ENCODE peak calls at places on chromosomes 7 and 10, in four cellular contexts. One of them, this sample, is unnamed.

GRCh38 chr7:52786174-52786573 is 249.3 kb upstream of the POM121L12 start:
- DNase-seq in A549: no peak
- DNase-seq in transverse colon: no peak
- DNase-seq in upper lobe of left lung: no peak
- DNase-seq in this sample: no peak

GRCh38 chr7:38306914-38307313 is 33.5 kb upstream of the TARP start:
- DNase-seq in A549: no peak
- DNase-seq in transverse colon: no peak
- DNase-seq in upper lobe of left lung: no peak
- DNase-seq in this sample: no peak

GRCh38 chr10:6161913-6162312 is 40.8 kb upstream of the PFKFB3 start:
- DNase-seq in A549: no peak
- DNase-seq in transverse colon: no peak
- DNase-seq in upper lobe of left lung: no peak
- DNase-seq in this sample: no peak

GRCh38 chr10:110556993-110557601 is 10.4 kb upstream of the SMC3 start:
- DNase-seq in A549: peak
- DNase-seq in transverse colon: peak
- DNase-seq in upper lobe of left lung: no peak
- DNase-seq in this sample: no peak

GRCh38 chr10:52443419-52444388 is 129.6 kb downstream of the DKK1 start:
- DNase-seq in A549: peak
- DNase-seq in transverse colon: no peak
- DNase-seq in upper lobe of left lung: no peak
- DNase-seq in this sample: no peak

GRCh38 chr7:87234949-87235348 is 15.4 kb upstream of the TMEM243 start:
- DNase-seq in A549: no peak
- DNase-seq in transverse colon: no peak
- DNase-seq in upper lobe of left lung: no peak
- DNase-seq in this sample: no peak

GRCh38 chr7:156895024-156895780 is 2.2 kb upstream of the LMBR1 start:
- DNase-seq in A549: no peak
- DNase-seq in transverse colon: no peak
- DNase-seq in upper lobe of left lung: no peak
- DNase-seq in this sample: no peak

GRCh38 chr7:105269397-105269796 is 119.3 kb downstream of the SRPK2 start:
- DNase-seq in A549: no peak
- DNase-seq in transverse colon: no peak
- DNase-seq in upper lobe of left lung: no peak
- DNase-seq in this sample: no peak

GRCh38 chr7:5177060-5177459 is 13.0 kb upstream of the WIPI2 start:
- DNase-seq in A549: peak
- DNase-seq in transverse colon: peak
- DNase-seq in upper lobe of left lung: no peak
- DNase-seq in this sample: peak

GRCh38 chr7:37117261-37117660 is 331.4 kb downstream of the ELMO1 start:
- DNase-seq in A549: no peak
- DNase-seq in transverse colon: no peak
- DNase-seq in upper lobe of left lung: no peak
- DNase-seq in this sample: no peak

GRCh38 chr7:27031289-27032172 is 64.3 kb downstream of the HOXA1 start:
- DNase-seq in A549: no peak
- DNase-seq in transverse colon: no peak
- DNase-seq in upper lobe of left lung: no peak
- DNase-seq in this sample: no peak

GRCh38 chr10:36504752-36505151 is 620.6 kb upstream of the ANKRD30A start:
- DNase-seq in A549: no peak
- DNase-seq in transverse colon: no peak
- DNase-seq in upper lobe of left lung: no peak
- DNase-seq in this sample: no peak

GRCh38 chr7:148747274-148747673 is 48.6 kb downstream of the CUL1 start:
- DNase-seq in A549: peak
- DNase-seq in transverse colon: no peak
- DNase-seq in upper lobe of left lung: no peak
- DNase-seq in this sample: no peak

GRCh38 chr10:22230331-22230833 is 12.6 kb upstream of the EBLN1 start:
- DNase-seq in A549: peak
- DNase-seq in transverse colon: no peak
- DNase-seq in upper lobe of left lung: no peak
- DNase-seq in this sample: no peak

GRCh38 chr10:122346326-122346950 is 28.1 kb upstream of the PLEKHA1 start:
- DNase-seq in A549: no peak
- DNase-seq in transverse colon: no peak
- DNase-seq in upper lobe of left lung: no peak
- DNase-seq in this sample: no peak

GRCh38 chr10:31603245-31604087 is 284.4 kb downstream of the ZEB1 start:
- DNase-seq in A549: peak
- DNase-seq in transverse colon: peak
- DNase-seq in upper lobe of left lung: peak
- DNase-seq in this sample: peak

GRCh38 chr10:71771821-71772617 is 1.3 kb downstream of the VSIR start:
- DNase-seq in A549: peak
- DNase-seq in transverse colon: peak
- DNase-seq in upper lobe of left lung: no peak
- DNase-seq in this sample: peak

GRCh38 chr7:40760997-40761396 is 626.2 kb downstream of the SUGCT start:
- DNase-seq in A549: no peak
- DNase-seq in transverse colon: no peak
- DNase-seq in upper lobe of left lung: no peak
- DNase-seq in this sample: no peak

GRCh38 chr7:78714302-78714857 is 739.1 kb downstream of the MAGI2 start:
- DNase-seq in A549: no peak
- DNase-seq in transverse colon: no peak
- DNase-seq in upper lobe of left lung: no peak
- DNase-seq in this sample: no peak

GRCh38 chr10:71390435-71390820 is 6.3 kb upstream of the CDH23 start:
- DNase-seq in A549: no peak
- DNase-seq in transverse colon: no peak
- DNase-seq in upper lobe of left lung: no peak
- DNase-seq in this sample: no peak

GRCh38 chr10:8181496-8182174 is 127.1 kb downstream of the GATA3 start:
- DNase-seq in A549: no peak
- DNase-seq in transverse colon: no peak
- DNase-seq in upper lobe of left lung: no peak
- DNase-seq in this sample: no peak

GRCh38 chr10:130782467-130782866 is 529.1 kb downstream of the TCERG1L start:
- DNase-seq in A549: peak
- DNase-seq in transverse colon: no peak
- DNase-seq in upper lobe of left lung: no peak
- DNase-seq in this sample: no peak

GRCh38 chr10:60148266-60148840 is 241.3 kb downstream of the ANK3 start:
- DNase-seq in A549: peak
- DNase-seq in transverse colon: peak
- DNase-seq in upper lobe of left lung: no peak
- DNase-seq in this sample: no peak

GRCh38 chr7:41161188-41161587 is 541.7 kb downstream of the INHBA start:
- DNase-seq in A549: no peak
- DNase-seq in transverse colon: no peak
- DNase-seq in upper lobe of left lung: no peak
- DNase-seq in this sample: no peak

GRCh38 chr10:113384181-113384580 is 168.7 kb upstream of the HABP2 start:
- DNase-seq in A549: no peak
- DNase-seq in transverse colon: no peak
- DNase-seq in upper lobe of left lung: no peak
- DNase-seq in this sample: no peak

GRCh38 chr7:78090616-78091015 is 292.0 kb downstream of the PHTF2 start:
- DNase-seq in A549: peak
- DNase-seq in transverse colon: no peak
- DNase-seq in upper lobe of left lung: no peak
- DNase-seq in this sample: no peak

GRCh38 chr7:46747222-46747621 is 826.1 kb upstream of the IGFBP3 start:
- DNase-seq in A549: no peak
- DNase-seq in transverse colon: no peak
- DNase-seq in upper lobe of left lung: no peak
- DNase-seq in this sample: no peak

GRCh38 chr7:40659231-40659630 is 524.4 kb downstream of the SUGCT start:
- DNase-seq in A549: no peak
- DNase-seq in transverse colon: no peak
- DNase-seq in upper lobe of left lung: no peak
- DNase-seq in this sample: no peak

GRCh38 chr10:61283489-61284221 is 169.5 kb downstream of the TMEM26 start:
- DNase-seq in A549: no peak
- DNase-seq in transverse colon: no peak
- DNase-seq in upper lobe of left lung: no peak
- DNase-seq in this sample: no peak

GRCh38 chr10:11647676-11648075 is 36.2 kb upstream of the USP6NL start:
- DNase-seq in A549: no peak
- DNase-seq in transverse colon: no peak
- DNase-seq in upper lobe of left lung: no peak
- DNase-seq in this sample: no peak

GRCh38 chr7:85114342-85114741 is 72.5 kb downstream of the SEMA3D start:
- DNase-seq in A549: no peak
- DNase-seq in transverse colon: no peak
- DNase-seq in upper lobe of left lung: no peak
- DNase-seq in this sample: no peak

GRCh38 chr10:51886438-51887068 is 187.2 kb upstream of the CSTF2T start:
- DNase-seq in A549: no peak
- DNase-seq in transverse colon: no peak
- DNase-seq in upper lobe of left lung: no peak
- DNase-seq in this sample: no peak

GRCh38 chr7:117164578-117164977 is 158.3 kb downstream of the WNT2 start:
- DNase-seq in A549: no peak
- DNase-seq in transverse colon: no peak
- DNase-seq in upper lobe of left lung: no peak
- DNase-seq in this sample: no peak

GRCh38 chr7:23022258-23022745 is 8.4 kb upstream of the HYCC1 start:
- DNase-seq in A549: no peak
- DNase-seq in transverse colon: no peak
- DNase-seq in upper lobe of left lung: no peak
- DNase-seq in this sample: no peak

GRCh38 chr10:85047979-85048378 is 719.6 kb downstream of the CCSER2 start:
- DNase-seq in A549: no peak
- DNase-seq in transverse colon: no peak
- DNase-seq in upper lobe of left lung: no peak
- DNase-seq in this sample: no peak

GRCh38 chr7:744854-745430 is 17.9 kb upstream of the PRKAR1B start:
- DNase-seq in A549: no peak
- DNase-seq in transverse colon: no peak
- DNase-seq in upper lobe of left lung: no peak
- DNase-seq in this sample: no peak

GRCh38 chr10:52332815-52333214 is 18.7 kb downstream of the DKK1 start:
- DNase-seq in A549: peak
- DNase-seq in transverse colon: no peak
- DNase-seq in upper lobe of left lung: no peak
- DNase-seq in this sample: no peak

GRCh38 chr7:123622660-123623386 is 21.2 kb downstream of the ASB15 start:
- DNase-seq in A549: no peak
- DNase-seq in transverse colon: peak
- DNase-seq in upper lobe of left lung: no peak
- DNase-seq in this sample: no peak

GRCh38 chr7:151272410-151272809 is 23.9 kb upstream of the SMARCD3 start:
- DNase-seq in A549: no peak
- DNase-seq in transverse colon: no peak
- DNase-seq in upper lobe of left lung: no peak
- DNase-seq in this sample: no peak
- H3K27ac ChIP-seq in A549: no peak
- H3K27ac ChIP-seq in transverse colon: peak
- H3K27ac ChIP-seq in upper lobe of left lung: peak
- H3K27ac ChIP-seq in this sample: peak

GRCh38 chr7:135335628-135336139 is 102.0 kb downstream of the STRA8 start:
- DNase-seq in A549: peak
- DNase-seq in transverse colon: peak
- DNase-seq in upper lobe of left lung: no peak
- DNase-seq in this sample: no peak
- TF ChIP-seq CTCF in A549: peak
- TF ChIP-seq CTCF in transverse colon: peak
- TF ChIP-seq CTCF in upper lobe of left lung: peak
- TF ChIP-seq CTCF in this sample: peak

GRCh38 chr10:43384252-43385221 is 13.1 kb downstream of the FXYD4 start:
- DNase-seq in A549: peak
- DNase-seq in transverse colon: no peak
- DNase-seq in upper lobe of left lung: no peak
- DNase-seq in this sample: no peak
- TF ChIP-seq POLR2A in A549: no peak
- TF ChIP-seq POLR2A in transverse colon: no peak
- TF ChIP-seq POLR2A in upper lobe of left lung: no peak
- TF ChIP-seq POLR2A in this sample: no peak

GRCh38 chr10:86763404-86763803 is 7.0 kb downstream of the BMPR1A start:
- DNase-seq in A549: no peak
- DNase-seq in transverse colon: no peak
- DNase-seq in upper lobe of left lung: no peak
- DNase-seq in this sample: no peak
- H3K27ac ChIP-seq in A549: no peak
- H3K27ac ChIP-seq in transverse colon: no peak
- H3K27ac ChIP-seq in upper lobe of left lung: no peak
- H3K27ac ChIP-seq in this sample: no peak

GRCh38 chr10:19663344-19663743 is 152.9 kb upstream of the PLXDC2 start:
- DNase-seq in A549: no peak
- DNase-seq in transverse colon: no peak
- DNase-seq in upper lobe of left lung: no peak
- DNase-seq in this sample: no peak
- TF ChIP-seq CTCF in A549: no peak
- TF ChIP-seq CTCF in transverse colon: no peak
- TF ChIP-seq CTCF in upper lobe of left lung: no peak
- TF ChIP-seq CTCF in this sample: no peak

GRCh38 chr7:100745184-100745583 is 11.8 kb downstream of the ZAN start:
- DNase-seq in A549: no peak
- DNase-seq in transverse colon: peak
- DNase-seq in upper lobe of left lung: peak
- DNase-seq in this sample: no peak
- TF ChIP-seq POLR2A in A549: no peak
- TF ChIP-seq POLR2A in transverse colon: no peak
- TF ChIP-seq POLR2A in upper lobe of left lung: no peak
- TF ChIP-seq POLR2A in this sample: no peak

This sample was measured in breast epithelium.